ENCODE peak calls at places on chromosome 4, in six cellular contexts. M, I, G, C, Y and P are unnamed samples.
A peak's percentile ranks its signal among the peaks of the same experiment; 100 is the strongest.

GRCh38 chr4:185950891-185951290 is 118.1 kb upstream of the TLR3 start:
- DNase-seq in M (no peak), I (no peak), G (no peak), C (no peak), Y (no peak), P (no peak)

GRCh38 chr4:114613579-114613978 is 15.0 kb downstream of the UGT8 start:
- DNase-seq in M (no peak), I (no peak), G (no peak), C (no peak), Y (no peak), P (no peak)

GRCh38 chr4:101337688-101338087 is 9.6 kb downstream of the PPP3CA start:
- DNase-seq in M (no peak), I (no peak), G (no peak), C (peak; percentile 48), Y (no peak), P (no peak)

GRCh38 chr4:41438564-41438963 is 99.4 kb upstream of the LIMCH1 start:
- DNase-seq in M (no peak), I (no peak), G (no peak), C (no peak), Y (no peak), P (no peak)

GRCh38 chr4:125313497-125313896 is 1.3 kb upstream of the FAT4 start:
- DNase-seq in M (no peak), I (peak; percentile 92), G (peak; percentile 83), C (peak; percentile 88), Y (no peak), P (no peak)

GRCh38 chr4:89836031-89836777 is 757 bp downstream of the SNCA start:
- DNase-seq in M (no peak), I (peak; percentile 31), G (no peak), C (no peak), Y (no peak), P (no peak)

GRCh38 chr4:168995537-168996295 is 14.3 kb downstream of the CBR4 start:
- DNase-seq in M (no peak), I (peak; percentile 21), G (no peak), C (peak; percentile 59), Y (no peak), P (no peak)

GRCh38 chr4:6278801-6279197 is 9.1 kb downstream of the WFS1 start:
- DNase-seq in M (peak; percentile 86), I (no peak), G (peak; percentile 73), C (no peak), Y (peak; percentile 34), P (peak; percentile 66)

GRCh38 chr4:142631836-142632235 is 214.3 kb downstream of the INPP4B start:
- DNase-seq in M (no peak), I (no peak), G (no peak), C (no peak), Y (no peak), P (no peak)

GRCh38 chr4:2417196-2417764 is 1.2 kb downstream of the ZFYVE28 start:
- DNase-seq in M (no peak), I (peak; percentile 75), G (no peak), C (no peak), Y (no peak), P (peak; percentile 77)

DNA sequence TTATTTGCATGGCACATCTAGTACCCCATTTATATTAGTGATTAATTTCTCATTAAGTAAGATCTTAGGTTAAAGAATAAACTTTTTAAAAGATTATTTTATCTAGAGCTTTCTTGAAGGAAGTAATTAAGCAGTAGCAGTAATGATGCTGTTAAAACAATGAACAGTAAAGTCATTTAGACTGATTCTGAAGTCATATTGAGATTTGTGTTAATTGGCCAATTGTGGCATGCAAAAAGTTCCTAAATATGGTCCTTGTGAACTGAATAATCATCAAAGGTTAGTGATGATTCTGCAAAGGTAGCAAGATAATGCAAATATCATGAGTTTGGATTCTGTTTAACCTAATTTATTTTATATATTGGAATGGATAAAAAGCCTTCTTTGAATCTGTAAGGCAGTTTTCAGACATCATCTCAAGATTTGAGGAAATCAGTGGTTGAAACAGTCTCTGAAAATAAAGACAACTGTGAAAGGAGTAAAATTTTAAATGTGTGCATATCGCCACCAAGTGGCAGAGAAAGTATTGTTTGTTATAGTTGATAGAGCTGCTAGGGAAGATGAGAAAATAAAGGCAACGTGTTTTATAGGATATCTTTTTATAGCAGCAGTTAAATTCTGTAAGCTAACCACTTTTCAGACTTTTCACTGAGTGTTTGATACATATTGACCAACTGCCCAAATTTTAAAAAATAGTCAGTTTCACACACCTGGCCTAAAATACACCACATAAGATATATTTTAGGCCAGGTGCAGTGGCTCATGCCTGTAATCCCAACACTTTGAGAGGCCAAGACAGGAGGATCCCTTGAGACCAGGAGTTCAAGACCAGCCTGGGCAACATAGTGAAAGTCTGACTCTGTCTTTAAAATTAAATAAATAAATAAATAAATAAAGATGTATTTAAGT is 79.6 kb downstream of the CCKAR start:
- DNase-seq in M (no peak), I (peak; percentile 50), G (peak; percentile 44), C (peak; percentile 76), Y (no peak), P (no peak)
- H3K4me3 ChIP-seq in M (no peak overlapping the region), I (no peak overlapping the region), G (no peak overlapping the region), C (no peak overlapping the region), Y (no peak overlapping the region), P (no peak overlapping the region)

GRCh38 chr4:25551608-25552007 is 104.0 kb upstream of the SLC34A2 start:
- DNase-seq in M (no peak), I (no peak), G (no peak), C (peak; percentile 75), Y (no peak), P (peak; percentile 42)
- H3K27ac ChIP-seq in M (no peak overlapping the region), I (no peak overlapping the region), G (no peak overlapping the region), C (peak overlapping the region; percentile 70), Y (no peak overlapping the region), P (peak overlapping the region; percentile 67)

GRCh38 chr4:19993222-19993621 is 258.5 kb upstream of the SLIT2 start:
- DNase-seq in M (no peak), I (no peak), G (no peak), C (no peak), Y (no peak), P (no peak)
- H3K4me3 ChIP-seq in M (no peak overlapping the region), I (no peak overlapping the region), G (no peak overlapping the region), C (no peak overlapping the region), Y (no peak overlapping the region), P (no peak overlapping the region)

GRCh38 chr4:153497091-153497531 is 31.0 kb downstream of the TMEM131L start:
- DNase-seq in M (no peak), I (no peak), G (peak; percentile 58), C (peak; percentile 64), Y (no peak), P (no peak)
- H3K27ac ChIP-seq in M (no peak overlapping the region), I (no peak overlapping the region), G (no peak overlapping the region), C (peak overlapping the region; percentile 51), Y (peak overlapping the region; percentile 78), P (peak overlapping the region; percentile 39)

GRCh38 chr4:56400560-56400959 is 13.3 kb upstream of the AASDH start:
- DNase-seq in M (no peak), I (no peak), G (no peak), C (no peak), Y (no peak), P (no peak)
- H3K4me3 ChIP-seq in M (no peak overlapping the region), I (no peak overlapping the region), G (no peak overlapping the region), C (no peak overlapping the region), Y (no peak overlapping the region), P (no peak overlapping the region)

GRCh38 chr4:69760455-69760854 is at the start of gene SULT1B1:
- DNase-seq in M (no peak), I (no peak), G (no peak), C (no peak), Y (peak; percentile 40), P (peak; percentile 15)
- H3K27ac ChIP-seq in M (no peak within 1 kb of the TSS), I (no peak within 1 kb of the TSS), G (peak within 1 kb of the TSS; percentile 7), C (no peak within 1 kb of the TSS), Y (no peak within 1 kb of the TSS), P (no peak within 1 kb of the TSS)